ENCODE peak calls at places on chromosome 5, in seven cellular contexts. Y is WTC11; S is stimulated activated CD8-positive, alpha-beta memory T cell treated with anti-CD3 and anti-CD28 coated beads, Interleukin-15, amount 100 ng/mL, for 1 hour; P is effector memory CD8-positive, alpha-beta T cell; T is dermis blood vessel endothelial cell; L is HepG2; B is uterus. C is an unnamed sample.
A peak's percentile ranks its signal among the peaks of the same experiment; 100 is the strongest.

GRCh38 chr5:6832994-6833393 is 119.8 kb downstream of the TENT4A start:
- DNase-seq in Y (no peak), S (no peak), P (no peak), T (peak; percentile 15), L (no peak), B (no peak), C (no peak)

GRCh38 chr5:88594441-88594840 is 288.5 kb downstream of the MEF2C start:
- DNase-seq in Y (no peak), S (no peak), P (no peak), T (no peak), L (no peak), B (no peak), C (no peak)

GRCh38 chr5:84149094-84149493 is 235.6 kb downstream of the EDIL3 start:
- DNase-seq in Y (no peak), S (no peak), P (no peak), T (no peak), L (no peak), B (no peak), C (no peak)

GRCh38 chr5:97098864-97099454 is 43.5 kb downstream of the LIX1 start:
- DNase-seq in Y (no peak), S (no peak), P (no peak), T (no peak), L (no peak), B (no peak), C (no peak)

GRCh38 chr5:179868541-179868940 is 9.9 kb upstream of the MRNIP start:
- DNase-seq in Y (no peak), S (no peak), P (no peak), T (no peak), L (no peak), B (no peak), C (no peak)

GRCh38 chr5:172705576-172706084 is 64.6 kb downstream of the NEURL1B start:
- DNase-seq in Y (no peak), S (no peak), P (no peak), T (no peak), L (no peak), B (no peak), C (no peak)

GRCh38 chr5:124963236-124963929 is 216.9 kb upstream of the ZNF608 start:
- DNase-seq in Y (peak; percentile 31), S (no peak), P (no peak), T (no peak), L (peak; percentile 2), B (no peak), C (no peak)

GRCh38 chr5:124231240-124231639 is 515.2 kb downstream of the ZNF608 start:
- DNase-seq in Y (no peak), S (no peak), P (no peak), T (no peak), L (no peak), B (no peak), C (no peak)

GRCh38 chr5:31853398-31854135 is 214.6 kb downstream of the PDZD2 start:
- DNase-seq in Y (no peak), S (no peak), P (no peak), T (no peak), L (no peak), B (no peak), C (no peak)

GRCh38 chr5:127838661-127839060 is 135.5 kb downstream of the CCDC192 start:
- DNase-seq in Y (no peak), S (no peak), P (no peak), T (peak; percentile 66), L (no peak), B (no peak), C (no peak)

GRCh38 chr5:149957855-149958254 is 2.7 kb upstream of the SLC26A2 start:
- DNase-seq in Y (no peak), S (no peak), P (no peak), T (no peak), L (peak; percentile 49), B (no peak), C (no peak)

GRCh38 chr5:150549735-150550134 is 41.8 kb downstream of the NDST1 start:
- DNase-seq in Y (no peak), S (no peak), P (no peak), T (no peak), L (no peak), B (no peak), C (no peak)

GRCh38 chr5:131945551-131945882 is at the start of gene MEIKIN:
- DNase-seq in Y (no peak), S (no peak), P (no peak), T (no peak), L (no peak), B (no peak), C (no peak)

GRCh38 chr5:170095687-170096086 is 10.0 kb upstream of the FOXI1 start:
- DNase-seq in Y (no peak), S (no peak), P (no peak), T (peak; percentile 51), L (no peak), B (no peak), C (no peak)

GRCh38 chr5:35822541-35822940 is 34.1 kb upstream of the IL7R start:
- DNase-seq in Y (no peak), S (no peak), P (peak; percentile 23), T (no peak), L (no peak), B (no peak), C (peak; percentile 69)

GRCh38 chr5:132749506-132749905 is 2.3 kb downstream of the CCNI2 start:
- DNase-seq in Y (no peak), S (no peak), P (no peak), T (no peak), L (no peak), B (no peak), C (no peak)

GRCh38 chr5:146466521-146467349 is 19.6 kb downstream of the TCERG1 start:
- DNase-seq in Y (no peak), S (no peak), P (no peak), T (peak; percentile 51), L (no peak), B (no peak), C (no peak)

GRCh38 chr5:20266068-20266467 is 278.1 kb upstream of the CDH18 start:
- DNase-seq in Y (no peak), S (no peak), P (no peak), T (no peak), L (no peak), B (no peak), C (no peak)

GRCh38 chr5:180601591-180602480 is 10.5 kb upstream of the SCGB3A1 start:
- DNase-seq in Y (peak; percentile 6), S (no peak), P (no peak), T (no peak), L (no peak), B (no peak), C (no peak)

GRCh38 chr5:122723606-122724352 is 51.1 kb upstream of the SNX2 start:
- DNase-seq in Y (no peak), S (no peak), P (no peak), T (no peak), L (no peak), B (no peak), C (no peak)

GRCh38 chr5:92599217-92599810 is 981.7 kb downstream of the NR2F1-AS1 start:
- DNase-seq in Y (no peak), S (no peak), P (no peak), T (no peak), L (no peak), B (no peak), C (no peak)

GRCh38 chr5:37816883-37817282 is 23.0 kb downstream of the GDNF start:
- DNase-seq in Y (no peak), S (no peak), P (no peak), T (peak; percentile 34), L (no peak), B (no peak), C (no peak)

GRCh38 chr5:9529513-9529912 is 16.4 kb downstream of the SEMA5A start:
- DNase-seq in Y (no peak), S (no peak), P (no peak), T (no peak), L (no peak), B (no peak), C (no peak)

GRCh38 chr5:109426075-109426474 is 16.3 kb upstream of the PJA2 start:
- DNase-seq in Y (no peak), S (no peak), P (no peak), T (no peak), L (no peak), B (no peak), C (no peak)

C was measured in CD4-positive, alpha-beta memory T cell.